ENCODE peak calls at places on chromosome 15, in four cellular contexts. C, U, E and Q are unnamed samples.

GRCh38 chr15:32112101-32112500 is 81.8 kb downstream of the CHRNA7 start:
- DNase-seq in E (no peak), U (no peak), C (no peak), Q (no peak)

GRCh38 chr15:94015324-94015723 is 216.0 kb upstream of the MCTP2 start:
- DNase-seq in C (no peak), U (no peak), E (no peak), Q (no peak)

GRCh38 chr15:56837281-56837680 is 81.2 kb upstream of the TCF12 start:
- DNase-seq in U (no peak), C (no peak), E (no peak), Q (no peak)

GRCh38 chr15:51380999-51381806 is 39.7 kb downstream of the GLDN start:
- DNase-seq in U (no peak), E (peak; percentile 87), C (peak; percentile 79), Q (no peak)

GRCh38 chr15:89068325-89068784 is 19.9 kb upstream of the ABHD2 start:
- DNase-seq in E (no peak), C (peak; percentile 54), U (no peak), Q (no peak)

GRCh38 chr15:66611257-66612053 is 45.7 kb upstream of the LCTL start:
- DNase-seq in E (no peak), U (peak; percentile 71), C (no peak), Q (no peak)

GRCh38 chr15:42832577-42832976 is 88.0 kb downstream of the TTBK2 start:
- DNase-seq in E (peak; percentile 29), C (no peak), U (no peak), Q (no peak)

GRCh38 chr15:47293763-47294162 is 423.5 kb upstream of the SEMA6D start:
- DNase-seq in U (no peak), E (peak; percentile 70), C (no peak), Q (peak; percentile 65)

GRCh38 chr15:42131826-42132806 is 24.3 kb downstream of the PLA2G4F start:
- DNase-seq in E (peak; percentile 22), C (no peak), U (no peak), Q (no peak)

GRCh38 chr15:69854521-69855171 is 243.1 kb downstream of the TLE3 start:
- DNase-seq in U (no peak), E (peak; percentile 23), C (no peak), Q (no peak)

GRCh38 chr15:95520922-95521321 is 809.6 kb upstream of the NR2F2 start:
- DNase-seq in E (no peak), U (no peak), C (no peak), Q (no peak)

GRCh38 chr15:101401286-101401685 is 88.2 kb downstream of the PCSK6 start:
- DNase-seq in C (no peak), U (no peak), E (no peak), Q (no peak)

GRCh38 chr15:92898988-92899909 is 875 bp upstream of the CHD2 start:
- DNase-seq in E (no peak), C (peak; percentile 67), U (no peak), Q (no peak)

GRCh38 chr15:89776274-89777072 is at the start of gene MESP2:
- DNase-seq in U (peak; percentile 94), C (peak; percentile 89), E (peak; percentile 92), Q (peak; percentile 86)

DNA sequence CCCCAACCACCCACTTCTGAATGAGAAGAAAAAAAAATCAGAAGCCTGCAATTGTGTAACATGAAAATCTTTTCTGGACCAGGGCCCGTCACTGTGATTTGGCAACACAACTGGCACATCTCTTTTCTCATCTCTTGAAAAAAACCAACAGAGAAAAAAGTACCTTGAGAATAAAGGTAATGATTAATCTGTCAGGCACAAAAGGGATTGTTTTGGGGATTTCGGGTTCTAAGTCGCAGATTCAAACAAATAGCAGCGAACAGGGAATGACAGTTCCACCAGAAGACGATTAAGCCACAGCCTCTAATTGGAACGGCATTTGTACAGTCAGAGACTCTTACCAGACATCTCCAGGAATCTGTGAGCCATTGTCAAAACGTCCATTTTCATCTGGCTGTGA is at the start of gene AQP9:
- DNase-seq in C (no peak), U (no peak), E (no peak), Q (no peak)
- H3K4me3 ChIP-seq in C (no peak within 1 kb of the TSS), U (no peak within 1 kb of the TSS), E (no peak within 1 kb of the TSS), Q (no peak within 1 kb of the TSS)

GRCh38 chr15:48880070-48880634 is 2.2 kb downstream of the EID1 start:
- DNase-seq in C (no peak), U (no peak), E (no peak), Q (no peak)

GRCh38 chr15:48872632-48873031 is 5.3 kb upstream of the EID1 start:
- DNase-seq in E (no peak), U (no peak), C (no peak), Q (no peak)

GRCh38 chr15:48875241-48875640 is 2.7 kb upstream of the EID1 start:
- DNase-seq in C (no peak), U (no peak), E (no peak), Q (no peak)

GRCh38 chr15:48876057-48876456 is 1.9 kb upstream of the EID1 start:
- DNase-seq in C (no peak), E (no peak), U (no peak), Q (no peak)

DNA sequence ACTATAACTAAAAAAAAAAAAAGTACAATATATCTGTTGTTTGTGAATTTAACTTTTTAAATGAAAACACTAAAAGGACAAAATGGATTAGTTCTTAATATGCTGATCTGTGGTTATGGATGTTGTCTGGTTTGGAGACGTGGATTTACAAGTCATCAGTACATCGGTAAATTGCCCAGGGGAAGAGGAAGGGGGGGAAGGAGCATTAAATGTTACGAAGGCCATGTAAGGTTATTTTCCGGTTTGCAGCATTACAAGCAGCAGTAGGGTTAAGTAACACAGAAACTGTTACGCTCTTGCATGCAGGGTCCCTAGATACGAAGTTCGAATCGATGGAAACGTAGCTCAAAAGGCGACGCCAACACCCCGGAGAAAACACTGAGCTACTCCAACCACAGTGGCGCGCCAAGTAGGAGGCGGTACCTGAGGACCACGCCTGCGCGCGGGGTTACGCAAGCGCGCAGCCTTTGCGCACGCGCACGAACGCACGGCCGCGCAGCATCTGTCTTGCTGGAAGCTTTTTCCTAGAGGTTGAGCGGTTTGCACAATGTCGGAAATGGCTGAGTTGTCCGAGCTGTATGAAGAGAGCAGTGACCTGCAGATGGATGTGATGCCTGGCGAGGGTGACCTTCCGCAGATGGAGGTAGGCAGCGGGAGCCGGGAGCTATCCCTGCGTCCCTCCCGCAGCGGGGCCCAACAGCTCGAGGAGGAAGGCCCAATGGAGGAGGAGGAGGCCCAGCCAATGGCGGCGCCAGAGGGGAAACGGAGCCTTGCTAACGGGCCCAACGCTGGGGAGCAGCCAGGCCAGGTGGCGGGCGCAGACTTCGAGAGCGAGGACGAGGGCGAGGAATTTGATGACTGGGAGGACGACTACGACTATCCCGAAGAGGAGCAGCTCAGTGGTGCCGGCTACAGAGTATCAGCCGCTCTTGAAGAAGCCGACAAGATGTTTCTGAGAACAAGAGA is at the start of gene EID1:
- DNase-seq in E (peak; percentile 97), C (peak; percentile 96), U (peak; percentile 96), Q (peak; percentile 92)
- TF ChIP-seq CTCF in E (no peak), C (peak; percentile 25), U (no peak), Q (no peak)

DNA sequence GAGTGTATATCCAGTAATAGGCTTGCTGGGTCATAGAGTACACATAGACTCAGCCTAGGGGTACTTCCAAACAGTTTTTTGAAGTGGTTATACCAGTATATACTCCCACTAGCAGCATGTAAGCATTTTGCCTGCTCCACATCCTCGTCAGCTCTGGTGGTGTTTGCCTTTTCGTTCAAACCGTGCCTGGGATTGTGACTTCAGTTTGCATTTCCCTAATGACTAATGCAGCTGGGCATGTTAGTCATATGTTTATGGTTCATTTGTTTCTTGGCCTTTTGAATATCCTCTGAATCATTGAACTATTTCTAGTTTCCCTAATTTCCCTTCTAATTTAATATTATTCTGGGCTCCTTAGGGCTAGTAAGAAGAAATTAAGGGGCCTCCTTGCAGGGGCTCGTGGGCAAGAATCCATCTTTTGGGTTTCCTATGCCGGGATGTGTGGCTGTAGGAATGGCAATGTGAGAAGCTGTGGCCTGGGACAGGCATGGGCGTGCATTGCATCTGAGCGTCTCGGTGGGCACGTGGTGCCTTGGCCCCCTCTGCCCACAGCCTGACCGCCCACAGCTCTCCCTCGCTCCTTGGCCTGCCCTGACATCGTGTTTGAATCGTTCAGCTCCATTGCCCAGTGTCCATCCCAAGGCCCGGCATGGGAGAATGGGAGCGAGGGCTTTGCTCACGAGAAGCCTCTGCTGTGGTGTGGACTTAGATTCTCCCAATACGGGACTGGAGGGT is 26.4 kb downstream of the FAH start:
- DNase-seq in E (no peak), C (no peak), U (no peak), Q (no peak)
- H3K27ac ChIP-seq in E (no peak overlapping the region), C (no peak overlapping the region), U (no peak overlapping the region), Q (no peak overlapping the region)

GRCh38 chr15:58313304-58313703 is 118.5 kb upstream of the LIPC start:
- DNase-seq in E (no peak), U (no peak), C (peak; percentile 43), Q (no peak)
- H3K4me3 ChIP-seq in E (no peak overlapping the region), U (no peak overlapping the region), C (no peak overlapping the region), Q (no peak overlapping the region)

GRCh38 chr15:45201557-45202246 is 13.9 kb upstream of the SHF start:
- DNase-seq in C (peak; percentile 16), E (no peak), U (no peak), Q (no peak)

GRCh38 chr15:45203182-45203581 is 15.4 kb upstream of the SHF start:
- DNase-seq in U (no peak), C (no peak), E (no peak), Q (no peak)

GRCh38 chr15:45200799-45201556 is 13.2 kb upstream of the SHF start:
- DNase-seq in C (peak; percentile 91), U (peak; percentile 91), E (peak; percentile 85), Q (peak; percentile 82)

GRCh38 chr15:45200001-45200798 is 12.4 kb upstream of the SHF start:
- DNase-seq in C (peak; percentile 95), U (peak; percentile 96), E (peak; percentile 95), Q (peak; percentile 92)

GRCh38 chr15:45205192-45205591 is 17.4 kb upstream of the SHF start:
- DNase-seq in E (peak; percentile 85), U (peak; percentile 62), C (peak; percentile 79), Q (peak; percentile 35)
- TF ChIP-seq CTCF in E (peak; percentile 72), U (peak; percentile 68), C (peak; percentile 95), Q (peak; percentile 84)

GRCh38 chr15:40038267-40038653 is 721 bp downstream of the SRP14 start:
- DNase-seq in U (no peak), C (peak; percentile 35), E (no peak), Q (no peak)

GRCh38 chr15:40038654-40039543 is at the start of gene SRP14:
- DNase-seq in U (peak; percentile 89), C (peak; percentile 97), E (peak; percentile 95), Q (peak; percentile 97)

GRCh38 chr15:40042791-40043320 is 3.9 kb upstream of the SRP14 start:
- DNase-seq in C (no peak), E (no peak), U (no peak), Q (no peak)

GRCh38 chr15:40040293-40040635 is 1.3 kb upstream of the SRP14 start:
- DNase-seq in C (no peak), U (no peak), E (no peak), Q (no peak)

GRCh38 chr15:40040770-40041169 is 1.8 kb upstream of the SRP14 start:
- DNase-seq in U (no peak), E (no peak), C (no peak), Q (no peak)
- H3K27ac ChIP-seq in U (no peak overlapping the region), E (no peak overlapping the region), C (no peak overlapping the region), Q (peak overlapping the region; percentile 92)

GRCh38 chr15:33310481-33311311 is at the start of gene RYR3:
- DNase-seq in E (peak; percentile 47), U (no peak), C (no peak), Q (no peak)
- H3K4me3 ChIP-seq in E (peak within 1 kb of the TSS; percentile 26), U (no peak within 1 kb of the TSS), C (no peak within 1 kb of the TSS), Q (peak within 1 kb of the TSS; percentile 57)